ENCODE peak calls at places on chromosomes 1 and 21, in four cellular contexts. O is GM12865, S is astrocyte of the spinal cord, D is HFF-Myc. R is an unnamed sample.

GRCh38 chr1:29325675-29326074 is 89.4 kb downstream of the PTPRU start:
- DNase-seq in D (no peak), O (no peak), S (no peak), R (no peak)

GRCh38 chr1:5754817-5755551 is 237.2 kb downstream of the NPHP4 start:
- DNase-seq in S (no peak), O (no peak), D (no peak), R (no peak)

GRCh38 chr21:42031241-42031640 is 21.1 kb upstream of the ZBTB21 start:
- DNase-seq in O (no peak), S (no peak), D (no peak), R (no peak)

GRCh38 chr1:22619252-22619651 is 17.2 kb upstream of the C1QA start:
- DNase-seq in O (no peak), S (no peak), D (no peak), R (no peak)

GRCh38 chr1:180247580-180247979 is 17.5 kb downstream of the LHX4 start:
- DNase-seq in S (no peak), O (no peak), D (no peak), R (no peak)

GRCh38 chr1:184866991-184867788 is 107.1 kb downstream of the NIBAN1 start:
- DNase-seq in D (no peak), O (peak; percentile 94), S (peak; percentile 98), R (peak; percentile 83)

GRCh38 chr1:156111355-156111962 is 3.1 kb upstream of the LMNA start:
- DNase-seq in O (no peak), D (no peak), S (no peak), R (no peak)

GRCh38 chr1:99659755-99660210 is 13.9 kb downstream of the PALMD start:
- DNase-seq in O (no peak), S (peak; percentile 42), D (no peak), R (no peak)

GRCh38 chr1:203589201-203589600 is 37.4 kb upstream of the ATP2B4 start:
- DNase-seq in D (no peak), S (no peak), O (no peak), R (no peak)

GRCh38 chr1:246398126-246398813 is 108.8 kb downstream of the SMYD3 start:
- DNase-seq in S (no peak), O (no peak), D (no peak), R (no peak)

GRCh38 chr1:177355575-177355974 is 184.8 kb downstream of the BRINP2 start:
- DNase-seq in D (peak; percentile 19), S (peak; percentile 13), O (peak; percentile 29), R (peak; percentile 10)
- TF ChIP-seq CTCF in D (peak; percentile 51), S (peak; percentile 53), O (peak; percentile 43), R (peak; percentile 67)

DNA sequence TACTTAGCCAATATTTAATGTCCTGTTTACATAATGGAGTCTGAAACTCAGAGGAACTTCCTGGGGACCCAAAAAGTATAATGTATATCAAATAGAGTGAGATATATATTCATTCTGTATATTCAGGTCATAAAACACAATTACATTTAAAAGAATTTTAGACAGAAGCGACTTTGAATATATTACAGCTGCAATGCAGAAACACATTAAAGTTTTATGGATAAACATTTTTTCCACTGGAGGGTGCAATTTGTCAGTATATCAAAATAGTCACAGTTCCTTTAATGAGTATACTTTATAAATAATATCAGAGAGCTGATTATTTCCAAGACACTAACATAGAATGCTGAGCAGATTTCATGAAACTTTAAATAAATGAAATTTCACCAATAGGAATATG is 43.9 kb upstream of the CRB1 start:
- DNase-seq in S (no peak), D (no peak), O (no peak), R (no peak)
- TF ChIP-seq CTCF in S (no peak), D (no peak), O (no peak), R (no peak)

DNA sequence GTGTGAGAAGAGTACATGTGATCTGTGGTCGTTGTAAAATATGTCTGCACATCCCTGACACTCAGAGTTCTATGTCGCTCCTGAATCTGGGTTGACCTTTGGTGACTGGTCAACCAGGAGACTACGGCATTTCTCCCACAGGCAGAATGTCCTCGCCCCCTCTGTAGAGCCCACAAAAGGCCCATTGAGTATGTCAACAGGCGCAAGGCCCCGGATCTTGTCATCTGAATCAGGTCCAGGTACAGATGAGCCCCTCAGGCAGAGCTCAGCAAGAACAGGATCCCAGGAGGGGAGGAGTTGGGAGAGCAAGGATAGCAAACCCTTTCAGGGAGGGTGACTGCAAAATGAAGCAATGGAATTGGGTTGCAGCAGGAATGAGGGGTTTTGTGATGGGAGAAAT is 126.5 kb downstream of the MATN1 start:
- DNase-seq in O (no peak), S (no peak), D (no peak), R (no peak)
- TF ChIP-seq CTCF in O (no peak), S (no peak), D (no peak), R (no peak)

GRCh38 chr1:227437495-227438008 is 119.3 kb upstream of the CDC42BPA start:
- DNase-seq in O (peak; percentile 11), D (no peak), S (peak; percentile 68), R (peak; percentile 31)
- TF ChIP-seq CTCF in O (no peak), D (peak; percentile 14), S (peak; percentile 29), R (peak; percentile 33)

DNA sequence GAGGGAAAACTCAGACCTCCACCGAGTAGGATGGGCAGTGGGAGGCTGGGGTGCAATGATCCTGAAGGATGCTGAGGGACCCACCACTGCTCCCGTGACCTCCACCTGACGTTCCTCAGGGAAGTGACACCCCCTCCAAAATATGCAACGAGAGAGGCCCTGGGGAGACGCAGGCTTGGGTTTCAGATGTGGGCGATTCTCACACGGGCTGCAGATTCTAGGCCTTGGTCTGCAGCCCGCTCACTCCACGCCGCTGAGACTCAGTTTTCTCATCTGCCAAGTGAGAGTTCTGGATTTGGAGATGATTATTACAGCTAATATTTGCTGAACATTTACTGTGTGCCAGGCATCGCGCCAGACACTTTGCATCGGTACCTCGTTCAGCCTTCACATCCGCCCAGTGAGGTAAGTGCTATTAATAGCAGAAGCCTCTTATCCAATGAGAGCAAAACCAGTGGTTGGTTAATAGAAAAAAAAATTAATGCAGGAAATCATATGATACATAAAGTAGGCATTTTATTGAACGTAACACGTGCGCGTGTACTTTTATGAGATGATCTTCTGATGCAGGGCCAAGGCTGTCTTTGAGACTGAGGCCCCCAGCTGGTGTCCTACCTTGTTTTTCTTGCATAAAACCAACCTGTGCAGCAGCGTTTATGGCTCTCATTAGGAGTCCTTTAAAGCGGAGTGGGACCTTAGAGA is 102.0 kb upstream of the RUNX3 start:
- DNase-seq in S (peak; percentile 73), D (no peak), O (peak; percentile 95), R (peak; percentile 93)
- TF ChIP-seq CTCF in S (no peak), D (no peak), O (no peak), R (peak; percentile 6)

DNA sequence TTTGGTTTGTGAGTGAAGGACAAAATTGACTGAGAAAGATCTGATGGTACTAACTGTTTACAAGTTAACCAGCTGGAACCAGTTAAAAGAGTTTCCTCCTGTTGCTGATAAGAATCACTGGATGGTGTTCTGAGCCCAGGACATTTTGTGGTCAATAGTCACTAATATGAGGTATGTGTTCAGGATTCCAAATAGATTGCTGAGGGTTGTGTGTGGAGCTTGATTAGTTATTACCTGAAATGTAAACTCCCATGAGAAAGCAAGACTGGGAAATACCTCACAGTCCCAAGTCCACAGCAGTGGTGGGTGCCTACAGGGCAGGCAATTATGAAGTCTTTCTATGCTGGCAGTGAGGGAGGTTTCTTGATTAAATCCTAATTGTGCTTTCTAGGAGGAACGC is 164.6 kb downstream of the DNM3 start:
- DNase-seq in D (no peak), S (peak; percentile 68), O (peak; percentile 4), R (no peak)
- TF ChIP-seq CTCF in D (no peak), S (no peak), O (no peak), R (no peak)